ENCODE peak calls at places on chromosomes 5 and 9, in four cellular contexts. One of them, this sample, is unnamed.
A peak's percentile ranks its signal among the peaks of the same experiment; 100 is the strongest.

GRCh38 chr5:31944683-31945445 is 229.3 kb downstream of the GOLPH3 start:
- DNase-seq in activated naive CD4-positive, alpha-beta T cell treated with Interleukin-2 at 50 U/mL for 16 hours: no peak
- DNase-seq in HCT116: no peak
- DNase-seq in NCI-H510A: no peak
- DNase-seq in this sample: no peak

GRCh38 chr5:133873454-133873853 is 95.0 kb downstream of the C5orf15 start:
- DNase-seq in NCI-H510A: no peak
- DNase-seq in activated naive CD4-positive, alpha-beta T cell treated with Interleukin-2 at 50 U/mL for 16 hours: no peak
- DNase-seq in HCT116: no peak
- DNase-seq in this sample: no peak

GRCh38 chr5:160470437-160471341 is 49.0 kb downstream of the PTTG1 start:
- DNase-seq in HCT116: no peak
- DNase-seq in activated naive CD4-positive, alpha-beta T cell treated with Interleukin-2 at 50 U/mL for 16 hours: no peak
- DNase-seq in NCI-H510A: no peak
- DNase-seq in this sample: no peak

GRCh38 chr5:72154076-72154756 is 46.9 kb downstream of the MAP1B start:
- DNase-seq in NCI-H510A: no peak
- DNase-seq in activated naive CD4-positive, alpha-beta T cell treated with Interleukin-2 at 50 U/mL for 16 hours: no peak
- DNase-seq in HCT116: no peak
- DNase-seq in this sample: no peak

GRCh38 chr5:143921525-143922311 is 109.8 kb downstream of the HMHB1 start:
- DNase-seq in HCT116: no peak
- DNase-seq in NCI-H510A: no peak
- DNase-seq in activated naive CD4-positive, alpha-beta T cell treated with Interleukin-2 at 50 U/mL for 16 hours: no peak
- DNase-seq in this sample: no peak

GRCh38 chr9:87223397-87224246 is 274.0 kb upstream of the DAPK1 start:
- DNase-seq in HCT116: no peak
- DNase-seq in activated naive CD4-positive, alpha-beta T cell treated with Interleukin-2 at 50 U/mL for 16 hours: no peak
- DNase-seq in NCI-H510A: no peak
- DNase-seq in this sample: no peak

GRCh38 chr9:109031241-109031640 is 17.9 kb upstream of the CTNNAL1 start:
- DNase-seq in NCI-H510A: no peak
- DNase-seq in activated naive CD4-positive, alpha-beta T cell treated with Interleukin-2 at 50 U/mL for 16 hours: no peak
- DNase-seq in HCT116: no peak
- DNase-seq in this sample: no peak

GRCh38 chr5:107602896-107603295 is 67.8 kb downstream of the EFNA5 start:
- DNase-seq in NCI-H510A: no peak
- DNase-seq in activated naive CD4-positive, alpha-beta T cell treated with Interleukin-2 at 50 U/mL for 16 hours: no peak
- DNase-seq in HCT116: no peak
- DNase-seq in this sample: no peak

GRCh38 chr9:134322781-134323241 is 3.4 kb upstream of the RXRA start:
- DNase-seq in activated naive CD4-positive, alpha-beta T cell treated with Interleukin-2 at 50 U/mL for 16 hours: no peak
- DNase-seq in HCT116: no peak
- DNase-seq in NCI-H510A: no peak
- DNase-seq in this sample: no peak

GRCh38 chr9:114737118-114737517 is 55.1 kb upstream of the TEX48 start:
- DNase-seq in HCT116: no peak
- DNase-seq in NCI-H510A: no peak
- DNase-seq in activated naive CD4-positive, alpha-beta T cell treated with Interleukin-2 at 50 U/mL for 16 hours: peak; percentile 39
- DNase-seq in this sample: no peak

GRCh38 chr5:113693621-113694130 is 180.2 kb downstream of the YTHDC2 start:
- DNase-seq in HCT116: no peak
- DNase-seq in activated naive CD4-positive, alpha-beta T cell treated with Interleukin-2 at 50 U/mL for 16 hours: no peak
- DNase-seq in NCI-H510A: no peak
- DNase-seq in this sample: no peak

GRCh38 chr5:78964889-78965288 is 20.2 kb downstream of the ARSB start:
- DNase-seq in activated naive CD4-positive, alpha-beta T cell treated with Interleukin-2 at 50 U/mL for 16 hours: no peak
- DNase-seq in HCT116: peak; percentile 48
- DNase-seq in NCI-H510A: peak; percentile 2
- DNase-seq in this sample: peak; percentile 73

GRCh38 chr9:105244996-105245719 is 707 bp downstream of the SLC44A1 start:
- DNase-seq in activated naive CD4-positive, alpha-beta T cell treated with Interleukin-2 at 50 U/mL for 16 hours: peak; percentile 41
- DNase-seq in NCI-H510A: peak; percentile 78
- DNase-seq in HCT116: no peak
- DNase-seq in this sample: peak; percentile 48

This sample was measured in hippocampal formation.